ENCODE peak calls at places on chromosomes 3 and 15, in six cellular contexts. X is uterus, U is IMR-90, H is K562, A is esophagus squamous epithelium, T is spleen. N is an unnamed sample.

GRCh38 chr3:123610331-123610730 is 25.5 kb upstream of the HACD2 start:
- DNase-seq in H (no peak), X (no peak), A (no peak), U (no peak), T (no peak), N (no peak)

GRCh38 chr3:123552095-123552714 is 32.6 kb downstream of the HACD2 start:
- DNase-seq in T (no peak), H (peak; percentile 10), A (no peak), U (peak; percentile 25), X (no peak), N (no peak)

GRCh38 chr3:151770941-151771340 is 37.2 kb downstream of the AADACL2 start:
- DNase-seq in T (no peak), H (no peak), U (no peak), A (no peak), X (no peak), N (peak; percentile 86)

GRCh38 chr15:85706779-85707518 is 87.8 kb downstream of the KLHL25 start:
- DNase-seq in H (no peak), U (peak; percentile 36), A (no peak), T (no peak), X (peak; percentile 49), N (peak; percentile 29)

GRCh38 chr3:141240290-141241247 is 8.9 kb downstream of the PXYLP1 start:
- DNase-seq in X (no peak), T (no peak), A (no peak), H (no peak), U (peak; percentile 60), N (no peak)

GRCh38 chr3:143418391-143418790 is 298.8 kb downstream of the CHST2 start:
- DNase-seq in T (no peak), A (no peak), X (no peak), H (no peak), U (no peak), N (no peak)

GRCh38 chr3:152322756-152323155 is 54.0 kb downstream of the MBNL1 start:
- DNase-seq in U (no peak), H (no peak), X (no peak), A (no peak), T (no peak), N (no peak)

GRCh38 chr3:9553021-9553948 is at the start of gene LHFPL4:
- DNase-seq in T (peak; percentile 37), A (no peak), U (no peak), X (no peak), H (peak; percentile 37), N (no peak)

GRCh38 chr3:48240000-48240710 is 749 bp upstream of the ZNF589 start:
- DNase-seq in A (no peak), T (no peak), U (no peak), H (no peak), X (no peak), N (no peak)

GRCh38 chr15:65847977-65848376 is 21.3 kb upstream of the RAB11A start:
- DNase-seq in T (no peak), A (no peak), X (no peak), U (no peak), H (no peak), N (no peak)

GRCh38 chr3:117537949-117538348 is 828.4 kb downstream of the TUSC7 start:
- DNase-seq in A (no peak), X (no peak), U (no peak), H (no peak), T (no peak), N (no peak)

GRCh38 chr3:65650247-65650646 is 388.5 kb downstream of the MAGI1 start:
- DNase-seq in T (no peak), U (no peak), X (no peak), A (no peak), H (no peak), N (no peak)

GRCh38 chr15:31235298-31236183 is 91.1 kb upstream of the KLF13 start:
- DNase-seq in H (no peak), X (peak; percentile 61), A (no peak), U (no peak), T (peak; percentile 63), N (peak; percentile 51)

DNA sequence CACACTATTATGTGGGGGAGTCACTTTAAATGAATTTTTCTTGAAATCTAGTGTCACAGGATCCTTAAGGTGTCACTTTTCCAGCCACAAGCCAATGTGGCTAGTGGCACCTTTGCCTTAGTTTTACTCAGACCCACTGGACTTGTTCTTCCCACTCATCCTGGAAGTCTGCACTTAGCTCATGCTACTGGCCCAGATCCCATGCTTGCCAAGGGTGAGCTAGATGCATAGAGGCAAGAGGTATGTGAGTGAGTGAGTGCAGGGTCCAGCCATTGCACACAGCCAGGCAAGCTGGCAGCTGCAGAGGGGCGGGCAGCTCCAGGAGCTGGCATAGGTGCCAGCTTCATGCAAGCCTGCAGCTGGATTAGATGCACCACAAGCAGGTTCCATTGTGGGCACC is 81.0 kb downstream of the CGGBP1 start:
- DNase-seq in A (no peak), U (no peak), H (no peak), T (no peak), X (no peak), N (no peak)
- TF ChIP-seq POLR2A in A (no peak), U (no peak), H (no peak), T (no peak), X (no peak), N (no peak)

DNA sequence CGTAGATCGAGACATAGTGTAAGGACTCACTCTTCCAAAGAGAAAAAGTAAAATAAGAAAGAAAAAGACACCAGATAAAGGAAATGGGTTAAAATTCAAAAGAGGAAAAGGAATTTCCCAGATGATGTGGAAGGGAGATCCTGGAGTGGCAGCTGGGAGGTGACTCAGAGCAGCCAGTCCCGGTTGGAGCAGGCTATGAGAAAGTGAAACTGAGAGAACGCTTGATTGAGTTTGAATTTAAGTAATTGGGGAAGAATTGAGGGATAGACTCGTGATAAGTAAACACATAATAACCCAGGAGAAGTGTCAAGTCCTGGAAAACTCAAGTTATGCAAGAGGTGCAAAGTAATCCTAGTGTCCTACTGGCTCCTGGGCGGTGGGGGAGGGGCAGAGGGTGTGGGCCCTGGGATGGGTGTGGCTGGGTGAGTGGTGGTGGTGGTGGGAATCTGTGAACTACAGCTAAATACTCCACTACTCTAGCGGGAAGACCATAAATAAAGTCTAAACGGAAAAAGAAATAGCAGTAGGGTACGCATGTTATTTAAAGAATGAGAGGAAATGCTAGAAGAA is 1.2 kb downstream of the PRR20G start:
- DNase-seq in H (no peak), T (no peak), U (peak; percentile 6), A (no peak), X (no peak), N (no peak)
- H3K4me3 ChIP-seq in H (no peak overlapping the region), T (no peak overlapping the region), U (no peak overlapping the region), A (no peak overlapping the region), X (no peak overlapping the region), N (no peak overlapping the region)

DNA sequence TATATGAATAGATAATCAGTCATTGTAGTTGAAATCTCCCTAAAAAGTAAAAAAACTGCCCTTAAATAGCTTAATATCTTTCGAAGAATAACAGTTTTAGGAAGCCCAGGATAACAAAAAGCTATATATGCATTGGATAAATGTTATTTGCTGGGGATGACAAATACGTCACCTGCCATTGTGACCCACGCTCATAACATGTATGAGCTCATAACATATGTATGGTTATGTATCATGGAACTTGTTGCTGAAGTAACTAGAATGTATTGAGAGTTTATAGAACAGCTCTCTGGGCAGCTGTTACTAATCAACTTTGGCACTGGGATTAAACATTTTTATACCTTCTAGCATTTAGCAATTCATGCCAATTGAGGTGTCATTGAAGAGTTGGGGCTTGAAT is 1.7 kb upstream of the LRCH3 start:
- DNase-seq in H (no peak), X (no peak), A (no peak), T (no peak), U (no peak), N (no peak)
- H3K4me1 ChIP-seq in H (peaks cover 10% of the 10 kb centered on the region), X (no peaks in the 10 kb centered on the region), A (peaks cover 13% of the 10 kb centered on the region), T (peaks cover 5% of the 10 kb centered on the region), U (peaks cover 4% of the 10 kb centered on the region), N (peaks cover 14% of the 10 kb centered on the region)

GRCh38 chr3:184716652-184717607 is 5.1 kb upstream of the MAGEF1 start:
- DNase-seq in U (peak; percentile 72), A (no peak), T (no peak), H (no peak), X (peak; percentile 59), N (peak; percentile 24)
- TF ChIP-seq POLR2A in U (no peak), A (no peak), T (no peak), H (no peak), X (no peak), N (no peak)

GRCh38 chr3:16550676-16551341 is 37.3 kb upstream of the RFTN1 start:
- DNase-seq in H (peak; percentile 75), U (peak; percentile 88), X (peak; percentile 61), T (no peak), A (peak; percentile 1), N (peak; percentile 72)
- H3K4me3 ChIP-seq in H (no peak overlapping the region), U (no peak overlapping the region), X (no peak overlapping the region), T (no peak overlapping the region), A (no peak overlapping the region), N (no peak overlapping the region)

DNA sequence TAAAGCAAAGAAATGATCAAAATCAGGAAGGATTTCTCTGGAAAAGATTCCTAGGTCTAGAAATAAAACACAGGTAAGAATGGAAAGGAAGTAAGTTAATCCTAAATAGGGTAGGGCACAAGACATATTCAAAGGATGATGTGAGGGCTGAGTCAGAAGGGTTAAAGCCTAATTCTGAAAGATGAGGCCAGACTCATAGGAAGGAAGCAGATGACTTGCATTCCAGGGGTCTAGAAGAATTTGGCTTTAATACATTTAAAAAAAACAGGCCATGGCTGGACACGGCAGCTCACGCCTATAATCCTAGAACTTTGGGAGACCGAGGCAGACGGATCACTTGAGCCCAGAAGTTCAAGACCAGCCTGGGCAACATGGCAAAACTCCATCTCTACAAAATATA is 3.2 kb downstream of the SSR3 start:
- DNase-seq in H (no peak), T (no peak), X (no peak), U (peak; percentile 89), A (no peak), N (no peak)
- H3K4me1 ChIP-seq in H (peaks cover 6% of the 10 kb centered on the region), T (peaks cover 18% of the 10 kb centered on the region), X (no peaks in the 10 kb centered on the region), U (peaks cover 14% of the 10 kb centered on the region), A (peaks cover 16% of the 10 kb centered on the region), N (peaks cover 63% of the 10 kb centered on the region)

DNA sequence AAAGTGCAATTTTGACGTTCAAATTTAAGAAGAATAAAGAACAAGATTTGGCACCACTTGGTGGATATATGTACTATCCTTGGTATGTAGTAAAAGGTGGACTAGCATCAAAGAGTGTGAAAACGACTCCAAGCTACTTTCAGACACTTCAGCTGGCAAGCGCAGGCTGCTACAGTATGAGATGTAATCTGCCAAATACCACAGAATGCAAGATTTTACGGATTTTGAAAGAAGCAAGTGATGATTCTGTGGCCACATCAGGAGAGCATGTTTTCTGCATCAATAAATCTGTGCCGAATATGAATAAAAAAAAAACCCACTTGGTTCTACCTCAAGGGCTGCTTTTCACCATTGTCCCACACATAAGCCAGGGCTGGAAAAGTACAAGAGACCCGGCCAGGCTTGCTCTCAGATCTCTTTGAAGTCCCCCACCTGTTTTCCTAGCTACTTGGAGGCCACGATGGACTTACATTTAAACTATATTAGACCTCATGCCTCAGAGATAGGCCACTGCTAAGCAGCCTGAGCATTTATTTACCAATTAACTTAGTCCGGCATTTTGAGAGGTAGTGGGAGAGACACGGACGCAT is 37.4 kb downstream of the MYO1E start:
- DNase-seq in X (no peak), T (no peak), H (no peak), A (no peak), U (no peak), N (no peak)
- TF ChIP-seq POLR2A in X (no peak), T (no peak), H (no peak), A (no peak), U (no peak), N (no peak)

GRCh38 chr3:181921220-181921619 is 209.5 kb downstream of the SOX2 start:
- DNase-seq in U (no peak), H (no peak), A (no peak), T (no peak), X (no peak), N (no peak)
- H3K4me3 ChIP-seq in U (no peak overlapping the region), H (no peak overlapping the region), A (no peak overlapping the region), T (no peak overlapping the region), X (no peak overlapping the region), N (no peak overlapping the region)

GRCh38 chr3:104549099-104549714 is 817.5 kb upstream of the ALCAM start:
- DNase-seq in T (no peak), H (no peak), A (no peak), X (no peak), U (no peak), N (no peak)
- H3K4me1 ChIP-seq in T (no peaks in the 10 kb centered on the region), H (no peaks in the 10 kb centered on the region), A (no peaks in the 10 kb centered on the region), X (no peaks in the 10 kb centered on the region), U (no peaks in the 10 kb centered on the region), N (no peaks in the 10 kb centered on the region)